ENCODE peak calls at places on chromosomes 11 and 22, in four cellular contexts. S is HepG2, F is K562, M is GM12878. P is an unnamed sample.

GRCh38 chr11:39541945-39542351 is 1917.5 kb downstream of the LRRC4C start:
- DNase-seq in M (no peak), S (no peak), F (no peak), P (no peak)

GRCh38 chr11:34840736-34841386 is 75.3 kb downstream of the APIP start:
- DNase-seq in F (peak; percentile 51), S (peak; percentile 57), M (no peak), P (peak; percentile 60)

GRCh38 chr22:22486132-22486899 is 22.2 kb downstream of the ZNF280B start:
- DNase-seq in M (no peak), F (no peak), S (no peak), P (no peak)

GRCh38 chr11:89361738-89362137 is 129.4 kb downstream of the NOX4 start:
- DNase-seq in S (no peak), F (no peak), M (no peak), P (no peak)

GRCh38 chr11:57641426-57641825 is 8.3 kb downstream of the YPEL4 start:
- DNase-seq in M (no peak), S (peak; percentile 47), F (peak; percentile 62), P (peak; percentile 49)

GRCh38 chr22:30033891-30034290 is 46.4 kb upstream of the HORMAD2 start:
- DNase-seq in F (no peak), S (no peak), M (no peak), P (no peak)

GRCh38 chr11:27699242-27699925 is 871 bp downstream of the BDNF start:
- DNase-seq in F (no peak), S (no peak), M (no peak), P (peak; percentile 11)

GRCh38 chr11:4072668-4073285 is 21.8 kb upstream of the RRM1 start:
- DNase-seq in F (peak; percentile 75), S (peak; percentile 72), M (peak; percentile 51), P (peak; percentile 69)

GRCh38 chr11:121655481-121656332 is 202.9 kb upstream of the SORL1-AS1 start:
- DNase-seq in M (peak; percentile 25), F (peak; percentile 81), S (peak; percentile 69), P (peak; percentile 85)

GRCh38 chr11:69524291-69524882 is 42.9 kb downstream of the LINC01488 start:
- DNase-seq in S (no peak), F (peak; percentile 69), M (no peak), P (no peak)

GRCh38 chr11:75625970-75626691 is 42.7 kb downstream of the MAP6 start:
- DNase-seq in M (no peak), F (no peak), S (no peak), P (peak; percentile 32)

GRCh38 chr11:21933095-21933494 is 259.8 kb upstream of the ANO5 start:
- DNase-seq in M (no peak), S (no peak), F (peak; percentile 6), P (no peak)

GRCh38 chr11:76664578-76665061 is 5.9 kb downstream of the LRRC32 start:
- DNase-seq in F (peak; percentile 59), S (no peak), M (no peak), P (no peak)

DNA sequence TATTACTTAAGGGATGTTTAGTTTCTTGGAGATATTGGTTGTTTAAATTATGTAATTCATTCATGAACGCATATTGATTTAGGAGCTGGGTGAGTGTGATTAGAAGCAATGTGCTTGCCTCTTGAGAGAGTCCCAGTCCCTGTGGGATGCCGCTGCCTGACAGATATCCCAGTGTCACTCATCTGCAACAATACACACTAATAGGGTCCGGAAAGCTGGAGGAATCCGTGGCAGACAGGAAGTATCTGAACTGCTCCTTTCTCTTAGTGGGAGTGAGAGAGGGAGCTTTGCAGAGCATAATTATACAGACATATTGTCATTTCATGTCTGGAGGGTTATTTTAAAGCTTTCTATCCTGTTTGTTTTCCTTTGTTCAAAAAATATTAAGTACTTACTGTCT is 17.4 kb downstream of the AMOTL1 start:
- DNase-seq in F (no peak), S (no peak), M (no peak), P (no peak)
- TF ChIP-seq TARDBP in F (no peak), S (no peak), M (no peak), P (no peak)

DNA sequence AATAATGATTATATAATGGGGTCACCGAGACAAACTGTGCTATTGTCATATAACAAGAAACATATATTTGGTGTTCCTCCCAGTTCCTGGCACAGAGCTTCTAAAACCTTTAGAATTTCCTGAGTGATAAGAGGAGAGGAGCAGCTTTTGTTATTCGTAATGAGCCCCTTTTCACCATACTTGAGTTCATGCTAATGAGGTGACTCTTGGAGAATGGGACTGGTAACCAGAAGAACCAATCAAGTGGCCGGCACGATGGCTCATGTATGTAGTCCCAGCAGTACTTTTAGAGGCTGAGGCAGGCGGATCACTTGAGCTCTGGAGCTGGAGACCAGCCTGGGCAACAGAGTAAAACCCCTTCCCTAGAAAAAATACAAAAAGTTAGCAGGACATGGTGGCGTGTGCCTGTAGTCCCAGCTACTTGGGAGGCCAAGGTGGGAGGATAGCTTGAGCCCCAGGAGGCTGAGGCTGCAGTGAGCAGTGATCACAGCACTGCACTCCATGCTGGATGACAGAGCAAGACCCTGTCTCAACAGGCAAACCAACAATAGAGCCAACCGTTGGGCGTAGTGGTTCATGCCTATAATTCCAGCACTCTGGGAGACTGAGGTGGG is 62.7 kb upstream of the FTH1 start:
- DNase-seq in S (no peak), F (no peak), M (no peak), P (no peak)
- TF ChIP-seq SP1 in S (no peak), F (no peak), M (no peak), P (no peak)

GRCh38 chr11:19027829-19028595 is 32.5 kb downstream of the MRGPRX2 start:
- DNase-seq in M (no peak), S (peak; percentile 29), F (no peak), P (no peak)
- TF ChIP-seq TARDBP in M (no peak), S (no peak), F (no peak), P (no peak)

GRCh38 chr11:18046116-18046777 is at the start of gene TPH1:
- DNase-seq in M (no peak), F (peak; percentile 15), S (no peak), P (no peak)
- TF ChIP-seq SP1 in M (no peak), F (no peak), S (no peak), P (no peak)

GRCh38 chr11:11036185-11037161 is 178.6 kb upstream of the ZBED5 start:
- DNase-seq in F (peak; percentile 40), M (no peak), S (peak; percentile 64), P (peak; percentile 57)
- TF ChIP-seq TARDBP in F (no peak), M (no peak), S (no peak), P (no peak)

GRCh38 chr11:78497309-78497708 is 77.4 kb downstream of the NARS2 start:
- DNase-seq in F (no peak), M (no peak), S (no peak), P (no peak)
- TF ChIP-seq SP1 in F (no peak), M (no peak), S (no peak), P (no peak)

GRCh38 chr11:95501761-95502266 is 270.8 kb upstream of the SESN3 start:
- DNase-seq in M (no peak), S (no peak), F (no peak), P (peak; percentile 22)
- TF ChIP-seq TARDBP in M (no peak), S (no peak), F (no peak), P (no peak)

GRCh38 chr11:31861011-31861410 is 49.9 kb upstream of the PAX6 start:
- DNase-seq in M (no peak), S (no peak), F (no peak), P (no peak)

GRCh38 chr11:31850365-31850764 is 39.2 kb upstream of the PAX6 start:
- DNase-seq in S (no peak), F (no peak), M (no peak), P (no peak)

GRCh38 chr11:31855466-31855865 is 44.3 kb upstream of the PAX6 start:
- DNase-seq in S (no peak), F (no peak), M (no peak), P (no peak)

GRCh38 chr11:31856248-31856647 is 45.1 kb upstream of the PAX6 start:
- DNase-seq in F (no peak), M (no peak), S (no peak), P (no peak)
- TF ChIP-seq SP1 in F (no peak), M (no peak), S (no peak), P (no peak)

P was measured in HEK293T.